ENCODE peak calls at places on chromosomes 1 and 21, in four cellular contexts. One of them, this sample, is unnamed.

GRCh38 chr1:202194328-202194648 is 689 bp downstream of the LGR6 start:
- DNase-seq in K562: no peak
- DNase-seq in HepG2: no peak
- DNase-seq in H1: no peak
- DNase-seq in this sample: peak; percentile 16

GRCh38 chr1:233025156-233025555 is 74.7 kb downstream of the NTPCR start:
- DNase-seq in HepG2: peak; percentile 18
- DNase-seq in H1: peak; percentile 50
- DNase-seq in K562: peak; percentile 46
- DNase-seq in this sample: peak; percentile 82

GRCh38 chr1:28835237-28835650 is 23.3 kb downstream of the OPRD1 start:
- DNase-seq in K562: no peak
- DNase-seq in H1: no peak
- DNase-seq in HepG2: no peak
- DNase-seq in this sample: no peak

GRCh38 chr1:56844709-56845108 is 9.9 kb upstream of the C8A start:
- DNase-seq in HepG2: no peak
- DNase-seq in H1: no peak
- DNase-seq in K562: no peak
- DNase-seq in this sample: no peak

GRCh38 chr1:227935826-227936225 is 11.9 kb downstream of the WNT9A start:
- DNase-seq in K562: no peak
- DNase-seq in HepG2: no peak
- DNase-seq in H1: no peak
- DNase-seq in this sample: no peak

GRCh38 chr1:24362416-24362815 is 43.3 kb downstream of the GRHL3 start:
- DNase-seq in H1: no peak
- DNase-seq in K562: no peak
- DNase-seq in HepG2: no peak
- DNase-seq in this sample: no peak

GRCh38 chr1:39754906-39755504 is 16.1 kb downstream of the OXCT2 start:
- DNase-seq in K562: no peak
- DNase-seq in H1: no peak
- DNase-seq in HepG2: no peak
- DNase-seq in this sample: no peak

GRCh38 chr1:143698016-143698415 is 273.8 kb downstream of the FAM72C start:
- DNase-seq in HepG2: peak; percentile 15
- DNase-seq in H1: peak; percentile 29
- DNase-seq in K562: peak; percentile 72
- DNase-seq in this sample: peak; percentile 71

GRCh38 chr1:77888429-77889239 is at the start of gene NEXN:
- DNase-seq in HepG2: peak; percentile 44
- DNase-seq in H1: peak; percentile 53
- DNase-seq in K562: peak; percentile 39
- DNase-seq in this sample: peak; percentile 88

GRCh38 chr1:18654599-18654998 is 24.0 kb downstream of the PAX7 start:
- DNase-seq in HepG2: no peak
- DNase-seq in H1: no peak
- DNase-seq in K562: no peak
- DNase-seq in this sample: no peak

GRCh38 chr1:213491468-213491867 is 440.4 kb downstream of the RPS6KC1 start:
- DNase-seq in HepG2: no peak
- DNase-seq in H1: no peak
- DNase-seq in K562: no peak
- DNase-seq in this sample: no peak

GRCh38 chr1:52706136-52706670 is 8.1 kb upstream of the COA7 start:
- DNase-seq in K562: no peak
- DNase-seq in H1: no peak
- DNase-seq in HepG2: no peak
- DNase-seq in this sample: peak; percentile 33

GRCh38 chr1:2429780-2430591 is 17.6 kb upstream of the PEX10 start:
- DNase-seq in H1: no peak
- DNase-seq in K562: peak; percentile 54
- DNase-seq in HepG2: no peak
- DNase-seq in this sample: peak; percentile 59

GRCh38 chr1:55541296-55541695 is 326.1 kb upstream of the USP24 start:
- DNase-seq in H1: no peak
- DNase-seq in HepG2: no peak
- DNase-seq in K562: no peak
- DNase-seq in this sample: no peak

GRCh38 chr1:212012034-212012740 is 23.2 kb downstream of the INTS7 start:
- DNase-seq in HepG2: peak; percentile 63
- DNase-seq in K562: peak; percentile 82
- DNase-seq in H1: peak; percentile 21
- DNase-seq in this sample: peak; percentile 82

GRCh38 chr1:54965624-54966340 is 14.6 kb upstream of the TMEM61 start:
- DNase-seq in H1: no peak
- DNase-seq in K562: peak; percentile 42
- DNase-seq in HepG2: no peak
- DNase-seq in this sample: no peak

GRCh38 chr1:31101147-31101502 is 35.6 kb upstream of the PUM1 start:
- DNase-seq in H1: no peak
- DNase-seq in HepG2: peak; percentile 33
- DNase-seq in K562: peak; percentile 86
- DNase-seq in this sample: no peak

GRCh38 chr1:187038789-187039188 is 210.0 kb downstream of the PLA2G4A start:
- DNase-seq in K562: no peak
- DNase-seq in HepG2: no peak
- DNase-seq in H1: no peak
- DNase-seq in this sample: no peak

GRCh38 chr1:22184892-22185612 is 42.2 kb upstream of the WNT4 start:
- DNase-seq in HepG2: peak; percentile 10
- DNase-seq in K562: no peak
- DNase-seq in H1: no peak
- DNase-seq in this sample: peak; percentile 75

GRCh38 chr1:30997463-30998057 is 68.0 kb downstream of the PUM1 start:
- DNase-seq in HepG2: no peak
- DNase-seq in K562: no peak
- DNase-seq in H1: no peak
- DNase-seq in this sample: no peak

GRCh38 chr1:2251363-2251762 is 23.2 kb downstream of the SKI start:
- DNase-seq in H1: no peak
- DNase-seq in HepG2: no peak
- DNase-seq in K562: no peak
- DNase-seq in this sample: no peak

GRCh38 chr1:25546193-25546592 is 2.8 kb downstream of the LDLRAP1 start:
- DNase-seq in K562: no peak
- DNase-seq in H1: no peak
- DNase-seq in HepG2: no peak
- DNase-seq in this sample: no peak

GRCh38 chr1:59072017-59072947 is 224.6 kb upstream of the FGGY start:
- DNase-seq in HepG2: no peak
- DNase-seq in H1: no peak
- DNase-seq in K562: peak; percentile 22
- DNase-seq in this sample: peak; percentile 26

GRCh38 chr1:8283058-8283884 is 34.6 kb upstream of the SLC45A1 start:
- DNase-seq in H1: no peak
- DNase-seq in HepG2: no peak
- DNase-seq in K562: no peak
- DNase-seq in this sample: no peak

GRCh38 chr1:187513190-187513589 is 684.4 kb downstream of the PLA2G4A start:
- DNase-seq in HepG2: no peak
- DNase-seq in K562: peak; percentile 1
- DNase-seq in H1: no peak
- DNase-seq in this sample: no peak

GRCh38 chr1:224769987-224770693 is 154.0 kb downstream of the CNIH3 start:
- DNase-seq in K562: no peak
- DNase-seq in HepG2: peak; percentile 9
- DNase-seq in H1: no peak
- DNase-seq in this sample: no peak

GRCh38 chr1:31479801-31480200 is 66.8 kb downstream of the SERINC2 start:
- DNase-seq in HepG2: no peak
- DNase-seq in H1: no peak
- DNase-seq in K562: no peak
- DNase-seq in this sample: no peak

GRCh38 chr21:16913010-16913409 is 599.8 kb upstream of the CXADR start:
- DNase-seq in H1: peak; percentile 19
- DNase-seq in HepG2: no peak
- DNase-seq in K562: no peak
- DNase-seq in this sample: peak; percentile 25

GRCh38 chr1:205770618-205771017 is 4.7 kb downstream of the RAB29 start:
- DNase-seq in K562: no peak
- DNase-seq in H1: no peak
- DNase-seq in HepG2: no peak
- DNase-seq in this sample: no peak

GRCh38 chr1:224198572-224198971 is 15.5 kb downstream of the DEGS1 start:
- DNase-seq in HepG2: no peak
- DNase-seq in H1: no peak
- DNase-seq in K562: no peak
- DNase-seq in this sample: no peak

DNA sequence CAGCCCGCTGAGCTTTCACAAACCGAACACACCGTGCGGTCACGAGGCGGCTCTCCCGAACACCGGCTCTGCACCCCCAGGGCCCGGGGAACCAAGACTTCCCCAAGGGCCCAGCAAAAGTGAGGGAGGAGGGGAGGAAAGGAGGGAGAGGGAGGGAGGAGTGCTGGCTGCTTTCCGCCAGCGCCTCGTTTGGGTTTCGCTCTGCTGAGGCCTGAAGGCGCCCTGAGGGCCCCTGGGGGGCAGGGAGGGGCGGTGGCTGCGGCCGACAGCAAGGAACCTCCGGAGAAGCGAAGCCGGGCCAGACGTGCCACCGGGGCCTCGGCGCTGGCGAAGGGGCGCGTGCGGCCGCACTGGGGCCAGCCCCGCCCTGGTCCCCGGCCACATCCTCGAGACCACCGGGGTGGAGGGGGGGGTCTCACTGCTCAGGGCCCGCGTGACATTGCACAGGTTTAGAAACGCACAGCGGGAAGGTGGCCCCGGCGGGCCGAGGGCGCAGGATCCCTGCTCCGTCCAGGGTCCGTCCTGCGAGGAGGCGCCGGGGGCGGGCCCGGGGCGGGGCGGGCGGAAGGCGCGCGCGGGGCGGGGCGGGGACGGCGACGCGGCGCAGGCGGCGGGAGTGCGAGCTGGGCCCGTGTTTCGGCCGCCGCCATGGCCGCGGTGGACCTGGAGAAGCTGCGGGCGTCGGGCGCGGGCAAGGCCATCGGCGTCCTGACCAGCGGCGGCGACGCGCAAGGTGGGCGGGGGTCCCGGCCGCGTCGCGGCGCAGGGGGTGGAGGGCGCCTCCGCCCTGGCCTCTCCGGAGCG is at the start of gene PFKL:
- DNase-seq in HepG2: peak; percentile 24
- DNase-seq in K562: peak; percentile 80
- DNase-seq in H1: peak; percentile 29
- DNase-seq in this sample: peak; percentile 72
- TF ChIP-seq CREB1 in HepG2: no peak
- TF ChIP-seq CREB1 in K562: peak; percentile 38
- TF ChIP-seq CREB1 in H1: peak; percentile 24
- TF ChIP-seq CREB1 in this sample: no peak

GRCh38 chr1:94258873-94259331 is 21.5 kb upstream of the ARHGAP29 start:
- DNase-seq in HepG2: peak; percentile 52
- DNase-seq in H1: no peak
- DNase-seq in K562: no peak
- DNase-seq in this sample: no peak

GRCh38 chr1:94255476-94255875 is 18.1 kb upstream of the ARHGAP29 start:
- DNase-seq in H1: no peak
- DNase-seq in K562: no peak
- DNase-seq in HepG2: no peak
- DNase-seq in this sample: no peak

GRCh38 chr1:94254073-94254810 is 16.9 kb upstream of the ARHGAP29 start:
- DNase-seq in HepG2: no peak
- DNase-seq in H1: no peak
- DNase-seq in K562: no peak
- DNase-seq in this sample: no peak

GRCh38 chr1:94259635-94260289 is 22.4 kb upstream of the ARHGAP29 start:
- DNase-seq in K562: no peak
- DNase-seq in HepG2: no peak
- DNase-seq in H1: no peak
- DNase-seq in this sample: peak; percentile 79

GRCh38 chr1:94257451-94257850 is 20.1 kb upstream of the ARHGAP29 start:
- DNase-seq in HepG2: no peak
- DNase-seq in H1: no peak
- DNase-seq in K562: no peak
- DNase-seq in this sample: no peak
- H3K4me1 ChIP-seq in HepG2: peaks cover 23% of the 10 kb centered on the region
- H3K4me1 ChIP-seq in H1: peaks cover 3% of the 10 kb centered on the region
- H3K4me1 ChIP-seq in K562: no peaks in the 10 kb centered on the region
- H3K4me1 ChIP-seq in this sample: peaks cover 9% of the 10 kb centered on the region

GRCh38 chr21:42688226-42688840 is 34.9 kb downstream of the PDE9A start:
- DNase-seq in H1: no peak
- DNase-seq in HepG2: no peak
- DNase-seq in K562: no peak
- DNase-seq in this sample: no peak
- TF ChIP-seq CREB1 in H1: no peak
- TF ChIP-seq CREB1 in HepG2: no peak
- TF ChIP-seq CREB1 in K562: no peak
- TF ChIP-seq CREB1 in this sample: no peak

DNA sequence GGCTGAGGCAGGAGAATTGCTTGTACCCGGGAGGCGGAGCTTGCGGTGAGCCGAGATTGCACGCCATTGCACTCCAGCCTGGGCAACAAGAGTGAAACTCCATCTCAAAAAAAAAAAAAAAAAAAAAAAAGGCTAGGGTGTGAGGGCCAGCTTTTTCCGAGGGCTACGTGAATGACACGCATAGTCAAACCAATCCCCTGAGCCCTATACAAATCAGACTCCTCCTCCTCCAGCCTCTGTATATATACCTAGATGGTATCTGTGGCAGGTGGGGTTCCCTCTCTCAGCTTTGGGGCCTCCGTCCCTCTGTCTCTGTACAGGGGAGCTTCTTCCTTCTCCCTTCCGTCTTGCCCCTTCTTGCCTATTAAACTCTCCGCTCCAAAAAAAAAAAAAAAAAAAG is 6.7 kb downstream of the S100A16 start:
- DNase-seq in HepG2: no peak
- DNase-seq in H1: no peak
- DNase-seq in K562: no peak
- DNase-seq in this sample: no peak
- H3K4me1 ChIP-seq in HepG2: peaks cover 37% of the 10 kb centered on the region
- H3K4me1 ChIP-seq in H1: peaks cover 14% of the 10 kb centered on the region
- H3K4me1 ChIP-seq in K562: peaks cover 29% of the 10 kb centered on the region
- H3K4me1 ChIP-seq in this sample: peaks cover 35% of the 10 kb centered on the region

GRCh38 chr21:21973806-21974205 is 975.6 kb downstream of the NCAM2 start:
- DNase-seq in H1: peak; percentile 17
- DNase-seq in K562: no peak
- DNase-seq in HepG2: no peak
- DNase-seq in this sample: peak; percentile 63
- TF ChIP-seq CREB1 in H1: no peak
- TF ChIP-seq CREB1 in K562: no peak
- TF ChIP-seq CREB1 in HepG2: no peak
- TF ChIP-seq CREB1 in this sample: no peak

GRCh38 chr1:63909511-63909910 is 135.7 kb downstream of the ROR1 start:
- DNase-seq in HepG2: no peak
- DNase-seq in H1: no peak
- DNase-seq in K562: no peak
- DNase-seq in this sample: no peak
- H3K4me1 ChIP-seq in HepG2: peaks cover 5% of the 10 kb centered on the region
- H3K4me1 ChIP-seq in H1: peaks cover 43% of the 10 kb centered on the region
- H3K4me1 ChIP-seq in K562: no peaks in the 10 kb centered on the region
- H3K4me1 ChIP-seq in this sample: peaks cover 91% of the 10 kb centered on the region